ENCODE peak calls at places on chromosomes 6 and 20, in five cellular contexts. S, B, P, L and C are unnamed samples.

GRCh38 chr20:32134026-32134425 is 24.5 kb downstream of the TM9SF4 start:
- DNase-seq in S (no peak), B (no peak), P (no peak), L (no peak), C (no peak)

GRCh38 chr20:36971103-36971502 is 19.6 kb upstream of the SAMHD1 start:
- DNase-seq in S (no peak), B (no peak), P (no peak), L (no peak), C (no peak)

GRCh38 chr20:44033873-44034272 is 119.2 kb downstream of the TOX2 start:
- DNase-seq in S (no peak), B (no peak), P (no peak), L (no peak), C (no peak)

GRCh38 chr20:1160496-1160895 is 24.3 kb downstream of the TMEM74B start:
- DNase-seq in S (no peak), B (no peak), P (no peak), L (no peak), C (no peak)

GRCh38 chr6:39953076-39953623 is 18.9 kb upstream of the MOCS1 start:
- DNase-seq in S (no peak), B (no peak), P (no peak), L (no peak), C (no peak)

GRCh38 chr6:87914637-87915395 is 132.8 kb upstream of the SPACA1 start:
- DNase-seq in S (peak), B (peak), P (no peak), L (no peak), C (no peak)

GRCh38 chr6:123393333-123393732 is 243.4 kb downstream of the TRDN start:
- DNase-seq in S (peak), B (peak), P (no peak), L (no peak), C (no peak)

GRCh38 chr6:36677059-36677749 is 1.3 kb upstream of the CDKN1A start:
- DNase-seq in S (no peak), B (no peak), P (no peak), L (no peak), C (no peak)

GRCh38 chr6:111685506-111685905 is 79.8 kb upstream of the TRAF3IP2 start:
- DNase-seq in S (no peak), B (no peak), P (no peak), L (no peak), C (no peak)

GRCh38 chr6:122947355-122947754 is 48.7 kb upstream of the CLVS2 start:
- DNase-seq in S (no peak), B (peak), P (peak), L (no peak), C (peak)

GRCh38 chr6:157631838-157632237 is 191.2 kb upstream of the SNX9 start:
- DNase-seq in S (no peak), B (no peak), P (no peak), L (no peak), C (no peak)

GRCh38 chr20:57188576-57189079 is 77.8 kb downstream of the BMP7 start:
- DNase-seq in S (no peak), B (no peak), P (no peak), L (no peak), C (no peak)

GRCh38 chr20:5786930-5787826 is 37.0 kb downstream of the SHLD1 start:
- DNase-seq in S (no peak), B (peak), P (no peak), L (no peak), C (no peak)

DNA sequence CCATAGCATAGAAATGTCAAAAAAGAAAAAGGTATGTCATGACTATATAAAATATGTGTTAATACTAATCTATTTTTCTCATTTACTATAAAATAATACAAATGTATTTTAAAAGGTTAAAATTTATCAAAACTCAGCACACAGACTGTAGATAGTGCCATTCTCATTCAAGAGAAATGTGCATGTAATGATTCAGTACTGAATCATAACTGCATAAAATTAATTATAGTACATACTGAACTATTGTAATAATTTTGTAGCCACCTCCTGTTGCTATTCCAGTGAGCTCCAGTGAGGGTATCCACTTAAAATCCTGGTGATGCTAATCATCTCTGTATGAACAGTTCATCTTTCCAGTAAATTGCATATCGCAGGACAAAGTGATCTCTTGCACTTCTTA is 82.8 kb downstream of the HMGCLL1 start:
- DNase-seq in S (no peak), B (peak), P (no peak), L (no peak), C (no peak)
- TF ChIP-seq CTCF in S (no peak), B (no peak), P (no peak), L (no peak), C (no peak)

GRCh38 chr6:165441176-165441575 is 131.8 kb upstream of the C6orf118 start:
- DNase-seq in S (no peak), B (no peak), P (no peak), L (no peak), C (no peak)

GRCh38 chr6:165443462-165443861 is 134.1 kb upstream of the C6orf118 start:
- DNase-seq in S (no peak), B (no peak), P (no peak), L (no peak), C (no peak)

GRCh38 chr6:165439928-165440554 is 130.6 kb upstream of the C6orf118 start:
- DNase-seq in S (peak), B (peak), P (peak), L (no peak), C (peak)
- TF ChIP-seq CTCF in S (peak), B (peak), P (peak), L (no peak), C (peak)

DNA sequence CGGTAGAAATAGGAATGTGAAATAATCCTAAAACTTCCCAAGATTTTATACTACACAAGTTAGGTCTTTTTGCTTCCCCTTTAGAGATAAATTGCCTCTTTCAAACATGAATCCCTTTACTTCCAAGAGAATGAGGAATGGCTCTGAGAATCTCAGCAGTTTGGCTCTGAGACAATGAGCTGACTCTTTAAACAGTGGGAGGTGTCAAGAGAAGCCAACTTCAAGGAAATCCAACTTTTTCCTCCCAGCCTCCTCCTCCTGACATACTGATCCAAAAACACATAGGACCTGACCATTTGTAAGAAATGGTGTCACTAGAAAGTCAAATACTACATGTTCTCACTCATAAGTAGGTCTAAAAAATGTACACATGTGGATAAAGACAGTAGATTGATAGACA is 154.2 kb downstream of the ALDH8A1 start:
- DNase-seq in S (no peak), B (no peak), P (no peak), L (no peak), C (no peak)
- TF ChIP-seq CTCF in S (no peak), B (no peak), P (no peak), L (no peak), C (no peak)

GRCh38 chr20:3494218-3494617 is 23.4 kb downstream of the ATRN start:
- DNase-seq in S (no peak), B (no peak), P (no peak), L (no peak), C (no peak)
- TF ChIP-seq CTCF in S (peak), B (no peak), P (no peak), L (no peak), C (no peak)

GRCh38 chr6:16974729-16975359 is 127.0 kb upstream of the STMND1 start:
- DNase-seq in S (no peak), B (no peak), P (no peak), L (no peak), C (no peak)

GRCh38 chr6:16982827-16983226 is 119.0 kb upstream of the STMND1 start:
- DNase-seq in S (no peak), B (peak), P (no peak), L (no peak), C (no peak)

GRCh38 chr6:16978686-16979085 is 123.2 kb upstream of the STMND1 start:
- DNase-seq in S (no peak), B (no peak), P (no peak), L (no peak), C (no peak)

GRCh38 chr6:16976418-16977183 is 125.2 kb upstream of the STMND1 start:
- DNase-seq in S (no peak), B (no peak), P (no peak), L (no peak), C (no peak)

GRCh38 chr6:16979677-16980076 is 122.2 kb upstream of the STMND1 start:
- DNase-seq in S (no peak), B (no peak), P (no peak), L (no peak), C (no peak)
- TF ChIP-seq CTCF in S (no peak), B (no peak), P (no peak), L (no peak), C (no peak)

GRCh38 chr6:22770042-22770441 is 200.7 kb downstream of the HDGFL1 start:
- DNase-seq in S (no peak), B (no peak), P (no peak), L (no peak), C (no peak)

GRCh38 chr6:22765015-22765414 is 195.6 kb downstream of the HDGFL1 start:
- DNase-seq in S (no peak), B (peak), P (no peak), L (no peak), C (no peak)

GRCh38 chr6:22764521-22764920 is 195.2 kb downstream of the HDGFL1 start:
- DNase-seq in S (no peak), B (peak), P (no peak), L (no peak), C (no peak)

GRCh38 chr6:22766979-22767378 is 197.6 kb downstream of the HDGFL1 start:
- DNase-seq in S (no peak), B (peak), P (no peak), L (no peak), C (no peak)
- TF ChIP-seq CTCF in S (no peak), B (no peak), P (no peak), L (no peak), C (no peak)

GRCh38 chr20:33394718-33395117 is 6.6 kb downstream of the CDK5RAP1 start:
- DNase-seq in S (no peak), B (peak), P (no peak), L (no peak), C (no peak)
- TF ChIP-seq CTCF in S (peak), B (no peak), P (peak), L (no peak), C (no peak)